ENCODE peak calls at places on chromosome 22, in four cellular contexts. One of them, this sample, is unnamed. For H3K4me1, the result is how much of the 10 kb centered on the place peaks cover.

GRCh38 chr22:42926034-42926433 is 69.0 kb upstream of the ARFGAP3 start:
- DNase-seq in fibroblast of lung: peak
- DNase-seq in neural progenitor cell: no peak
- DNase-seq in endodermal cell: no peak
- DNase-seq in this sample: no peak

GRCh38 chr22:49646876-49647275 is 180.8 kb downstream of the BRD1 start:
- DNase-seq in fibroblast of lung: no peak
- DNase-seq in neural progenitor cell: no peak
- DNase-seq in endodermal cell: no peak
- DNase-seq in this sample: peak

GRCh38 chr22:19063581-19064353 is 58.4 kb downstream of the DGCR2 start:
- DNase-seq in fibroblast of lung: no peak
- DNase-seq in neural progenitor cell: no peak
- DNase-seq in endodermal cell: no peak
- DNase-seq in this sample: peak

GRCh38 chr22:42745118-42745517 is 24.4 kb upstream of the A4GALT start:
- DNase-seq in fibroblast of lung: peak
- DNase-seq in neural progenitor cell: no peak
- DNase-seq in endodermal cell: no peak
- DNase-seq in this sample: no peak

GRCh38 chr22:41862160-41862529 is 29.2 kb downstream of the SREBF2 start:
- DNase-seq in fibroblast of lung: peak
- DNase-seq in neural progenitor cell: no peak
- DNase-seq in endodermal cell: no peak
- DNase-seq in this sample: no peak

GRCh38 chr22:46763051-46763705 is 728 bp downstream of the TBC1D22A start:
- DNase-seq in fibroblast of lung: no peak
- DNase-seq in neural progenitor cell: no peak
- DNase-seq in endodermal cell: no peak
- DNase-seq in this sample: peak

GRCh38 chr22:18044548-18045271 is 20.3 kb upstream of the MICAL3 start:
- DNase-seq in fibroblast of lung: peak
- DNase-seq in neural progenitor cell: no peak
- DNase-seq in endodermal cell: no peak
- DNase-seq in this sample: peak

GRCh38 chr22:17777005-17777716 is 2.9 kb upstream of the BID start:
- DNase-seq in fibroblast of lung: no peak
- DNase-seq in neural progenitor cell: no peak
- DNase-seq in endodermal cell: no peak
- DNase-seq in this sample: peak

GRCh38 chr22:40721266-40721665 is 42.0 kb downstream of the MCHR1 start:
- DNase-seq in fibroblast of lung: peak
- DNase-seq in neural progenitor cell: peak
- DNase-seq in endodermal cell: peak
- DNase-seq in this sample: no peak

GRCh38 chr22:37282385-37282677 is at the start of gene CYTH4:
- DNase-seq in fibroblast of lung: no peak
- DNase-seq in neural progenitor cell: no peak
- DNase-seq in endodermal cell: no peak
- DNase-seq in this sample: peak

GRCh38 chr22:50656122-50657070 is 16.2 kb upstream of the SHANK3 start:
- DNase-seq in fibroblast of lung: peak
- DNase-seq in neural progenitor cell: no peak
- DNase-seq in endodermal cell: no peak
- DNase-seq in this sample: peak

GRCh38 chr22:43155789-43156188 is 4.4 kb downstream of the TSPO start:
- DNase-seq in fibroblast of lung: no peak
- DNase-seq in neural progenitor cell: no peak
- DNase-seq in endodermal cell: no peak
- DNase-seq in this sample: peak

GRCh38 chr22:42627981-42628380 is 12.4 kb downstream of the ATP5MGL start:
- DNase-seq in fibroblast of lung: no peak
- DNase-seq in neural progenitor cell: no peak
- DNase-seq in endodermal cell: no peak
- DNase-seq in this sample: no peak

GRCh38 chr22:29004647-29005371 is 56.8 kb downstream of the C22orf31 start:
- DNase-seq in fibroblast of lung: peak
- DNase-seq in neural progenitor cell: peak
- DNase-seq in endodermal cell: peak
- DNase-seq in this sample: peak

GRCh38 chr22:20034143-20034542 is 13.2 kb downstream of the TANGO2 start:
- DNase-seq in fibroblast of lung: no peak
- DNase-seq in neural progenitor cell: no peak
- DNase-seq in endodermal cell: no peak
- DNase-seq in this sample: no peak

GRCh38 chr22:50465531-50465930 is 9.3 kb downstream of the SBF1 start:
- DNase-seq in fibroblast of lung: no peak
- DNase-seq in neural progenitor cell: no peak
- DNase-seq in endodermal cell: no peak
- DNase-seq in this sample: no peak

GRCh38 chr22:49541451-49542230 is 286.0 kb downstream of the BRD1 start:
- DNase-seq in fibroblast of lung: no peak
- DNase-seq in neural progenitor cell: no peak
- DNase-seq in endodermal cell: peak
- DNase-seq in this sample: peak

GRCh38 chr22:49613108-49613507 is 214.6 kb downstream of the BRD1 start:
- DNase-seq in fibroblast of lung: no peak
- DNase-seq in neural progenitor cell: no peak
- DNase-seq in endodermal cell: no peak
- DNase-seq in this sample: no peak

GRCh38 chr22:43159484-43160178 is 8.3 kb downstream of the TSPO start:
- DNase-seq in fibroblast of lung: no peak
- DNase-seq in neural progenitor cell: peak
- DNase-seq in endodermal cell: peak
- DNase-seq in this sample: no peak

GRCh38 chr22:46619830-46620501 is at the start of gene GRAMD4:
- DNase-seq in fibroblast of lung: peak
- DNase-seq in neural progenitor cell: peak
- DNase-seq in endodermal cell: no peak
- DNase-seq in this sample: no peak

GRCh38 chr22:50178871-50179869 is 6.5 kb upstream of the TRABD start:
- DNase-seq in fibroblast of lung: no peak
- DNase-seq in neural progenitor cell: no peak
- DNase-seq in endodermal cell: no peak
- DNase-seq in this sample: peak

GRCh38 chr22:37242395-37242918 is 1.6 kb downstream of the RAC2 start:
- DNase-seq in fibroblast of lung: peak
- DNase-seq in neural progenitor cell: no peak
- DNase-seq in endodermal cell: peak
- DNase-seq in this sample: peak

GRCh38 chr22:28582806-28583205 is 96.8 kb downstream of the TTC28 start:
- DNase-seq in fibroblast of lung: peak
- DNase-seq in neural progenitor cell: no peak
- DNase-seq in endodermal cell: no peak
- DNase-seq in this sample: no peak

GRCh38 chr22:29353286-29353685 is 35.1 kb downstream of the AP1B1 start:
- DNase-seq in fibroblast of lung: no peak
- DNase-seq in neural progenitor cell: no peak
- DNase-seq in endodermal cell: no peak
- DNase-seq in this sample: no peak

GRCh38 chr22:29758068-29758622 is 8.7 kb downstream of the ZMAT5 start:
- DNase-seq in fibroblast of lung: no peak
- DNase-seq in neural progenitor cell: peak
- DNase-seq in endodermal cell: no peak
- DNase-seq in this sample: no peak

GRCh38 chr22:29152381-29153138 is 53.1 kb upstream of the EMID1 start:
- DNase-seq in fibroblast of lung: peak
- DNase-seq in neural progenitor cell: peak
- DNase-seq in endodermal cell: peak
- DNase-seq in this sample: peak

GRCh38 chr22:49629024-49629570 is 198.6 kb downstream of the BRD1 start:
- DNase-seq in fibroblast of lung: no peak
- DNase-seq in neural progenitor cell: no peak
- DNase-seq in endodermal cell: no peak
- DNase-seq in this sample: no peak

GRCh38 chr22:46931414-46931813 is 169.0 kb downstream of the TBC1D22A start:
- DNase-seq in fibroblast of lung: peak
- DNase-seq in neural progenitor cell: no peak
- DNase-seq in endodermal cell: peak
- DNase-seq in this sample: no peak

GRCh38 chr22:45204751-45205623 is 35.7 kb downstream of the KIAA0930 start:
- DNase-seq in fibroblast of lung: no peak
- DNase-seq in neural progenitor cell: no peak
- DNase-seq in endodermal cell: peak
- DNase-seq in this sample: no peak

GRCh38 chr22:44664149-44664548 is 37.9 kb upstream of the PRR5 start:
- DNase-seq in fibroblast of lung: peak
- DNase-seq in neural progenitor cell: no peak
- DNase-seq in endodermal cell: no peak
- DNase-seq in this sample: peak

GRCh38 chr22:46022881-46023512 is 46.0 kb upstream of the WNT7B start:
- DNase-seq in fibroblast of lung: no peak
- DNase-seq in neural progenitor cell: no peak
- DNase-seq in endodermal cell: peak
- DNase-seq in this sample: no peak

GRCh38 chr22:29580200-29580810 is 608 bp downstream of the NIPSNAP1 start:
- DNase-seq in fibroblast of lung: no peak
- DNase-seq in neural progenitor cell: peak
- DNase-seq in endodermal cell: peak
- DNase-seq in this sample: no peak

GRCh38 chr22:28933321-28933720 is 49.9 kb downstream of the ZNRF3 start:
- DNase-seq in fibroblast of lung: no peak
- DNase-seq in neural progenitor cell: no peak
- DNase-seq in endodermal cell: no peak
- DNase-seq in this sample: no peak

GRCh38 chr22:39148024-39148726 is 4.3 kb downstream of the CBX7 start:
- DNase-seq in fibroblast of lung: no peak
- DNase-seq in neural progenitor cell: no peak
- DNase-seq in endodermal cell: peak
- DNase-seq in this sample: no peak

GRCh38 chr22:39144101-39144815 is 8.2 kb downstream of the CBX7 start:
- DNase-seq in fibroblast of lung: peak
- DNase-seq in neural progenitor cell: peak
- DNase-seq in endodermal cell: peak
- DNase-seq in this sample: peak

GRCh38 chr22:39148727-39149535 is 3.5 kb downstream of the CBX7 start:
- DNase-seq in fibroblast of lung: no peak
- DNase-seq in neural progenitor cell: peak
- DNase-seq in endodermal cell: peak
- DNase-seq in this sample: no peak

GRCh38 chr22:39147335-39148023 is 5.0 kb downstream of the CBX7 start:
- DNase-seq in fibroblast of lung: no peak
- DNase-seq in neural progenitor cell: no peak
- DNase-seq in endodermal cell: no peak
- DNase-seq in this sample: no peak

GRCh38 chr22:39146256-39147101 is 6.0 kb downstream of the CBX7 start:
- DNase-seq in fibroblast of lung: no peak
- DNase-seq in neural progenitor cell: no peak
- DNase-seq in endodermal cell: peak
- DNase-seq in this sample: no peak
- H3K9ac ChIP-seq in fibroblast of lung: no peak
- H3K9ac ChIP-seq in neural progenitor cell: no peak
- H3K9ac ChIP-seq in endodermal cell: peak
- H3K9ac ChIP-seq in this sample: peak

DNA sequence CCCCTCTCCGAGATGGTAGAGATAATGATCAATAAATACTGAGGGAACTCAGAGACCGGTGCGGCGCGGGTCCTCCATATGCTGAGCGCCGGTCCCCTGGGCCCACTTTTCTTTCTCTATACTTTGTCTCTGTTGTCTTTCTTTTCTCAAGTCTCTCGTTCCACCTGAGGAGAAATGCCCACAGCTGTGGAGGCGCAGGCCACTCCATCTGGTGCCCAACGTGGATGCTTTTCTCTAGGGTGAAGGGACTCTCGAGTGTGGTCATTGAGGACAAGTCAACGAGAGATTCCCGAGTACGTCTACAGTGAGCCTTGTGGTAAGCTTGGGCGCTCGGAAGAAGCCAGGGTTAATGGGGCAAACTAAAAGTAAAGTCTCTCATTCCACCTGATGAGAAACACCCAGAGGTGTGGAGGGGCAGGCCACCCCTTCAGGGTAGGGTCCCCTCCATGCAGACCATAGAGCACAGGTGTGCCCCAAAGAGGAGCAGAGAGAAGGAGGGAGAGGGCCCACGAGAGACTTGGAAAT is 43.2 kb downstream of the IGLL1 start:
- DNase-seq in fibroblast of lung: no peak
- DNase-seq in neural progenitor cell: no peak
- DNase-seq in endodermal cell: peak
- DNase-seq in this sample: no peak
- H3K4me1 ChIP-seq in fibroblast of lung: under half
- H3K4me1 ChIP-seq in neural progenitor cell: under half
- H3K4me1 ChIP-seq in endodermal cell: under half
- H3K4me1 ChIP-seq in this sample: under half

GRCh38 chr22:24146190-24146616 is 35.1 kb upstream of the SUSD2 start:
- DNase-seq in fibroblast of lung: peak
- DNase-seq in neural progenitor cell: peak
- DNase-seq in endodermal cell: peak
- DNase-seq in this sample: peak
- H3K9ac ChIP-seq in fibroblast of lung: no peak
- H3K9ac ChIP-seq in neural progenitor cell: no peak
- H3K9ac ChIP-seq in endodermal cell: peak
- H3K9ac ChIP-seq in this sample: peak

GRCh38 chr22:21672107-21672629 is 6.4 kb downstream of the PPIL2 start:
- DNase-seq in fibroblast of lung: no peak
- DNase-seq in neural progenitor cell: no peak
- DNase-seq in endodermal cell: peak
- DNase-seq in this sample: no peak

GRCh38 chr22:21674611-21675010 is 8.8 kb downstream of the PPIL2 start:
- DNase-seq in fibroblast of lung: no peak
- DNase-seq in neural progenitor cell: no peak
- DNase-seq in endodermal cell: no peak
- DNase-seq in this sample: no peak

GRCh38 chr22:21677606-21678443 is 12.0 kb downstream of the PPIL2 start:
- DNase-seq in fibroblast of lung: no peak
- DNase-seq in neural progenitor cell: no peak
- DNase-seq in endodermal cell: no peak
- DNase-seq in this sample: no peak

GRCh38 chr22:21669026-21669425 is 3.2 kb downstream of the PPIL2 start:
- DNase-seq in fibroblast of lung: no peak
- DNase-seq in neural progenitor cell: no peak
- DNase-seq in endodermal cell: no peak
- DNase-seq in this sample: no peak

DNA sequence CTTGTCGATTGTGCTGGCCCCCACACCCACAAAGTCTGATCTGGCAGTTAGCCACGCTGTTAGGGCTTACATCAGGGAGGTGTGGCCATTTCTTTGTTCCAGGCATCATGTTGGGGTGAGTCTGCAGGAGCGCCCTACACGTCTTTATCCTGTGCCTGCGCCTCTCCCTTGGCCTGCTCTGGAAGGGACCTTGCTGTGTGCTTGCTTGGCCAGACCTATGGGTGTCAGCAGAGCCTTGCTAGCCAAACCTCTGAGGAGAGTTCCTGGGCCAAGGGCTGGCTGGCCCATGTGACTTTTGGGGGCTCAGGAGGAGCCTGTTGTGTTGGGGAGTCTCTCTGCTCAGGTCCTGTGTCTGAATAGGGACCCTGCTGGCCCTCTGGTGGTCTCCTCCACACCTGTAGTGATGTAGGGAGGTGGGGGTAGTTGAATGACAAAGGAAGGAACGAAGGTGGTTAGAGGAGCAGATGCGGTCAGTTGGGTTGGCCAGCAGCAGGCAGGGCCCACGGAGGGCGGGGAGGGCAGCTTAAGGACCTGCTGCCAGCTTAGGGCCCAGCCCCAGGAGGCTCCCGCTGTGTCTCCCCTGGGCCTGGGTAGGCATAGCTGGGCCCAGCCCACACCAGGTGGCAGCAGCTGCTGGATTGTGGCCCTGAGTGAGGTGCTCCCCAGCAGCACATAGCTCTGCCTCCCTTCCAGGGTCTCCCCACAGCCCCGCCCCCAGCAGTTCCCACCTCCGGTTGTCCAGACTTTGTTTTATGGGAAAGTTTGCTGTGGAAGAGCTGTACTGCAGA is 7.9 kb downstream of the PPIL2 start:
- DNase-seq in fibroblast of lung: no peak
- DNase-seq in neural progenitor cell: no peak
- DNase-seq in endodermal cell: peak
- DNase-seq in this sample: no peak
- H3K4me1 ChIP-seq in fibroblast of lung: under half
- H3K4me1 ChIP-seq in neural progenitor cell: under half
- H3K4me1 ChIP-seq in endodermal cell: under half
- H3K4me1 ChIP-seq in this sample: under half

This sample was measured in kidney.